ENCODE peak calls at places on chromosomes 11 and 22, in seven cellular contexts. One of them, this sample, is unnamed.

GRCh38 chr11:34427171-34427805 is 11.4 kb upstream of the CAT start:
- DNase-seq in A549: peak; percentile 62
- DNase-seq in ovary: no peak
- DNase-seq in left lung: no peak
- DNase-seq in adipocyte: peak; percentile 91
- DNase-seq in HAP-1: no peak
- DNase-seq in CD4-positive, alpha-beta T cell: no peak
- DNase-seq in this sample: peak; percentile 52

GRCh38 chr11:114256176-114256897 is 39.9 kb upstream of the NNMT start:
- DNase-seq in left lung: no peak
- DNase-seq in CD4-positive, alpha-beta T cell: no peak
- DNase-seq in adipocyte: no peak
- DNase-seq in HAP-1: no peak
- DNase-seq in A549: no peak
- DNase-seq in ovary: no peak
- DNase-seq in this sample: no peak

GRCh38 chr11:4181780-4182721 is 87.5 kb downstream of the RRM1 start:
- DNase-seq in CD4-positive, alpha-beta T cell: no peak
- DNase-seq in adipocyte: peak; percentile 74
- DNase-seq in HAP-1: peak; percentile 38
- DNase-seq in left lung: peak; percentile 59
- DNase-seq in ovary: peak; percentile 62
- DNase-seq in A549: peak; percentile 83
- DNase-seq in this sample: peak; percentile 78

GRCh38 chr22:19715286-19715939 is 1.1 kb downstream of the SEPTIN5 start:
- DNase-seq in CD4-positive, alpha-beta T cell: no peak
- DNase-seq in HAP-1: no peak
- DNase-seq in left lung: no peak
- DNase-seq in A549: no peak
- DNase-seq in ovary: peak; percentile 36
- DNase-seq in adipocyte: no peak
- DNase-seq in this sample: no peak

GRCh38 chr11:7072401-7073028 is 16.3 kb upstream of the RBMXL2 start:
- DNase-seq in ovary: no peak
- DNase-seq in adipocyte: no peak
- DNase-seq in left lung: no peak
- DNase-seq in A549: no peak
- DNase-seq in HAP-1: no peak
- DNase-seq in CD4-positive, alpha-beta T cell: no peak
- DNase-seq in this sample: peak; percentile 40

GRCh38 chr11:85663781-85664560 is 958 bp downstream of the CREBZF start:
- DNase-seq in left lung: peak; percentile 84
- DNase-seq in adipocyte: peak; percentile 84
- DNase-seq in HAP-1: peak; percentile 63
- DNase-seq in ovary: peak; percentile 77
- DNase-seq in CD4-positive, alpha-beta T cell: peak; percentile 88
- DNase-seq in A549: peak; percentile 52
- DNase-seq in this sample: peak; percentile 92

GRCh38 chr11:104858882-104859735 is 39.2 kb downstream of the CASP12 start:
- DNase-seq in CD4-positive, alpha-beta T cell: no peak
- DNase-seq in HAP-1: no peak
- DNase-seq in A549: no peak
- DNase-seq in adipocyte: peak; percentile 1
- DNase-seq in left lung: no peak
- DNase-seq in ovary: no peak
- DNase-seq in this sample: no peak

GRCh38 chr11:109726061-109726460 is 304.1 kb downstream of the C11orf87 start:
- DNase-seq in adipocyte: no peak
- DNase-seq in CD4-positive, alpha-beta T cell: no peak
- DNase-seq in HAP-1: no peak
- DNase-seq in A549: no peak
- DNase-seq in left lung: no peak
- DNase-seq in ovary: no peak
- DNase-seq in this sample: no peak

GRCh38 chr11:7449841-7450214 is 35.5 kb upstream of the OLFML1 start:
- DNase-seq in left lung: no peak
- DNase-seq in HAP-1: no peak
- DNase-seq in CD4-positive, alpha-beta T cell: no peak
- DNase-seq in A549: no peak
- DNase-seq in ovary: no peak
- DNase-seq in adipocyte: peak; percentile 55
- DNase-seq in this sample: no peak

GRCh38 chr11:120835601-120836228 is 188.2 kb upstream of the TBCEL start:
- DNase-seq in adipocyte: no peak
- DNase-seq in A549: no peak
- DNase-seq in CD4-positive, alpha-beta T cell: no peak
- DNase-seq in HAP-1: no peak
- DNase-seq in ovary: no peak
- DNase-seq in left lung: no peak
- DNase-seq in this sample: no peak

GRCh38 chr11:22304337-22304961 is 33.7 kb upstream of the SLC17A6 start:
- DNase-seq in CD4-positive, alpha-beta T cell: no peak
- DNase-seq in adipocyte: peak; percentile 69
- DNase-seq in left lung: no peak
- DNase-seq in A549: peak; percentile 21
- DNase-seq in ovary: no peak
- DNase-seq in HAP-1: peak; percentile 57
- DNase-seq in this sample: no peak

GRCh38 chr22:28027453-28028448 is 108.7 kb upstream of the PITPNB start:
- DNase-seq in HAP-1: no peak
- DNase-seq in ovary: peak; percentile 60
- DNase-seq in left lung: peak; percentile 11
- DNase-seq in adipocyte: no peak
- DNase-seq in CD4-positive, alpha-beta T cell: no peak
- DNase-seq in A549: no peak
- DNase-seq in this sample: no peak

GRCh38 chr11:134342572-134343340 is 11.0 kb downstream of the GLB1L2 start:
- DNase-seq in HAP-1: no peak
- DNase-seq in adipocyte: no peak
- DNase-seq in ovary: no peak
- DNase-seq in A549: no peak
- DNase-seq in left lung: no peak
- DNase-seq in CD4-positive, alpha-beta T cell: no peak
- DNase-seq in this sample: no peak
- H3K9me3 ChIP-seq in HAP-1: no peaks in the 10 kb centered on the region
- H3K9me3 ChIP-seq in adipocyte: no peaks in the 10 kb centered on the region
- H3K9me3 ChIP-seq in ovary: no peaks in the 10 kb centered on the region
- H3K9me3 ChIP-seq in A549: no peaks in the 10 kb centered on the region
- H3K9me3 ChIP-seq in left lung: no peaks in the 10 kb centered on the region
- H3K9me3 ChIP-seq in CD4-positive, alpha-beta T cell: no peaks in the 10 kb centered on the region
- H3K9me3 ChIP-seq in this sample: no peaks in the 10 kb centered on the region

GRCh38 chr22:48686694-48687302 is 1140.9 kb downstream of the BRD1 start:
- DNase-seq in left lung: no peak
- DNase-seq in adipocyte: no peak
- DNase-seq in ovary: no peak
- DNase-seq in HAP-1: no peak
- DNase-seq in A549: no peak
- DNase-seq in CD4-positive, alpha-beta T cell: no peak
- DNase-seq in this sample: no peak
- H3K9me3 ChIP-seq in left lung: no peaks in the 10 kb centered on the region
- H3K9me3 ChIP-seq in adipocyte: no peaks in the 10 kb centered on the region
- H3K9me3 ChIP-seq in ovary: no peaks in the 10 kb centered on the region
- H3K9me3 ChIP-seq in HAP-1: no peaks in the 10 kb centered on the region
- H3K9me3 ChIP-seq in A549: no peaks in the 10 kb centered on the region
- H3K9me3 ChIP-seq in CD4-positive, alpha-beta T cell: no peaks in the 10 kb centered on the region
- H3K9me3 ChIP-seq in this sample: no peaks in the 10 kb centered on the region

GRCh38 chr11:54944211-54944610 is 237.6 kb downstream of the OR4A5 start:
- DNase-seq in A549: no peak
- DNase-seq in HAP-1: no peak
- DNase-seq in adipocyte: no peak
- DNase-seq in left lung: no peak
- DNase-seq in CD4-positive, alpha-beta T cell: no peak
- DNase-seq in ovary: no peak
- DNase-seq in this sample: no peak
- H3K9me3 ChIP-seq in A549: peaks cover 21% of the 10 kb centered on the region
- H3K9me3 ChIP-seq in HAP-1: peaks cover 3% of the 10 kb centered on the region
- H3K9me3 ChIP-seq in adipocyte: peaks cover 65% of the 10 kb centered on the region
- H3K9me3 ChIP-seq in left lung: no peaks in the 10 kb centered on the region
- H3K9me3 ChIP-seq in CD4-positive, alpha-beta T cell: peaks cover 50% of the 10 kb centered on the region
- H3K9me3 ChIP-seq in ovary: no peaks in the 10 kb centered on the region
- H3K9me3 ChIP-seq in this sample: peaks cover 27% of the 10 kb centered on the region

GRCh38 chr22:11628651-11629511 is 3899.1 kb upstream of the OR11H1 start:
- DNase-seq in ovary: no peak
- DNase-seq in left lung: no peak
- DNase-seq in CD4-positive, alpha-beta T cell: no peak
- DNase-seq in HAP-1: no peak
- DNase-seq in adipocyte: no peak
- DNase-seq in A549: no peak
- DNase-seq in this sample: no peak

GRCh38 chr22:11629661-11630385 is 3898.2 kb upstream of the OR11H1 start:
- DNase-seq in HAP-1: no peak
- DNase-seq in CD4-positive, alpha-beta T cell: no peak
- DNase-seq in left lung: no peak
- DNase-seq in ovary: no peak
- DNase-seq in A549: no peak
- DNase-seq in adipocyte: no peak
- DNase-seq in this sample: no peak

GRCh38 chr22:11627436-11627797 is 3900.6 kb upstream of the OR11H1 start:
- DNase-seq in CD4-positive, alpha-beta T cell: no peak
- DNase-seq in A549: no peak
- DNase-seq in HAP-1: no peak
- DNase-seq in ovary: no peak
- DNase-seq in left lung: no peak
- DNase-seq in adipocyte: no peak
- DNase-seq in this sample: no peak

GRCh38 chr22:11626422-11626773 is 3901.6 kb upstream of the OR11H1 start:
- DNase-seq in A549: no peak
- DNase-seq in left lung: no peak
- DNase-seq in adipocyte: no peak
- DNase-seq in CD4-positive, alpha-beta T cell: no peak
- DNase-seq in ovary: no peak
- DNase-seq in HAP-1: no peak
- DNase-seq in this sample: no peak

GRCh38 chr22:11627798-11628650 is 3900.0 kb upstream of the OR11H1 start:
- DNase-seq in HAP-1: no peak
- DNase-seq in ovary: no peak
- DNase-seq in adipocyte: no peak
- DNase-seq in left lung: no peak
- DNase-seq in A549: no peak
- DNase-seq in CD4-positive, alpha-beta T cell: no peak
- DNase-seq in this sample: no peak
- H3K9me3 ChIP-seq in HAP-1: peaks cover 2% of the 10 kb centered on the region
- H3K9me3 ChIP-seq in ovary: no peaks in the 10 kb centered on the region
- H3K9me3 ChIP-seq in adipocyte: peaks cover 5% of the 10 kb centered on the region
- H3K9me3 ChIP-seq in left lung: peaks cover 13% of the 10 kb centered on the region
- H3K9me3 ChIP-seq in A549: peaks cover 14% of the 10 kb centered on the region
- H3K9me3 ChIP-seq in CD4-positive, alpha-beta T cell: peaks cover 31% of the 10 kb centered on the region
- H3K9me3 ChIP-seq in this sample: peaks cover 5% of the 10 kb centered on the region

GRCh38 chr11:54558919-54559318 is 44.9 kb downstream of the OR4C46 start:
- DNase-seq in ovary: no peak
- DNase-seq in HAP-1: no peak
- DNase-seq in left lung: no peak
- DNase-seq in adipocyte: no peak
- DNase-seq in A549: no peak
- DNase-seq in CD4-positive, alpha-beta T cell: no peak
- DNase-seq in this sample: no peak
- H3K9me3 ChIP-seq in ovary: no peaks in the 10 kb centered on the region
- H3K9me3 ChIP-seq in HAP-1: no peaks in the 10 kb centered on the region
- H3K9me3 ChIP-seq in left lung: peaks cover 2% of the 10 kb centered on the region
- H3K9me3 ChIP-seq in adipocyte: peaks cover 21% of the 10 kb centered on the region
- H3K9me3 ChIP-seq in A549: no peaks in the 10 kb centered on the region
- H3K9me3 ChIP-seq in CD4-positive, alpha-beta T cell: peaks cover 33% of the 10 kb centered on the region
- H3K9me3 ChIP-seq in this sample: no peaks in the 10 kb centered on the region

This sample was measured in Caco-2.